ENCODE peak calls at places on chromosomes 12 and 14, in four cellular contexts. One of them, this sample, is unnamed.

GRCh38 chr14:55366271-55366670 is 45.4 kb downstream of the ATG14 start:
- DNase-seq in HepG2: no peak
- DNase-seq in HEK293T: no peak
- DNase-seq in K562: no peak
- DNase-seq in this sample: no peak

GRCh38 chr12:19779393-19780056 is 340.2 kb downstream of the AEBP2 start:
- DNase-seq in HepG2: no peak
- DNase-seq in HEK293T: no peak
- DNase-seq in K562: no peak
- DNase-seq in this sample: peak; percentile 47

GRCh38 chr14:100298551-100299237 is 7.5 kb downstream of the SLC25A29 start:
- DNase-seq in HepG2: no peak
- DNase-seq in HEK293T: no peak
- DNase-seq in K562: no peak
- DNase-seq in this sample: no peak

GRCh38 chr14:21231020-21231652 is 38.1 kb downstream of the HNRNPC start:
- DNase-seq in HepG2: no peak
- DNase-seq in HEK293T: no peak
- DNase-seq in K562: no peak
- DNase-seq in this sample: no peak

GRCh38 chr12:131092911-131093901 is 139.5 kb downstream of the ADGRD1 start:
- DNase-seq in HepG2: no peak
- DNase-seq in HEK293T: no peak
- DNase-seq in K562: no peak
- DNase-seq in this sample: peak; percentile 4

GRCh38 chr14:35715079-35715478 is 94.0 kb downstream of the RALGAPA1 start:
- DNase-seq in HepG2: no peak
- DNase-seq in HEK293T: no peak
- DNase-seq in K562: no peak
- DNase-seq in this sample: no peak

GRCh38 chr14:72965249-72965648 is 39.0 kb downstream of the DCAF4 start:
- DNase-seq in HepG2: peak; percentile 24
- DNase-seq in HEK293T: no peak
- DNase-seq in K562: no peak
- DNase-seq in this sample: no peak

GRCh38 chr14:105067140-105067968 is 2.1 kb upstream of the GPR132 start:
- DNase-seq in HepG2: no peak
- DNase-seq in HEK293T: no peak
- DNase-seq in K562: no peak
- DNase-seq in this sample: no peak

GRCh38 chr12:106030210-106031175 is 108.3 kb downstream of the NUAK1 start:
- DNase-seq in HepG2: no peak
- DNase-seq in HEK293T: no peak
- DNase-seq in K562: no peak
- DNase-seq in this sample: no peak

GRCh38 chr12:85424581-85425348 is 144.7 kb downstream of the ALX1 start:
- DNase-seq in HepG2: peak; percentile 34
- DNase-seq in HEK293T: peak; percentile 21
- DNase-seq in K562: no peak
- DNase-seq in this sample: peak; percentile 28

GRCh38 chr14:75578786-75579781 is 664 bp downstream of the FLVCR2 start:
- DNase-seq in HepG2: peak; percentile 31
- DNase-seq in HEK293T: peak; percentile 19
- DNase-seq in K562: no peak
- DNase-seq in this sample: peak; percentile 19

GRCh38 chr12:30877110-30877875 is 49.3 kb upstream of the TSPAN11 start:
- DNase-seq in HepG2: no peak
- DNase-seq in HEK293T: no peak
- DNase-seq in K562: no peak
- DNase-seq in this sample: no peak

GRCh38 chr14:104969741-104970230 is 8.4 kb downstream of the AHNAK2 start:
- DNase-seq in HepG2: no peak
- DNase-seq in HEK293T: no peak
- DNase-seq in K562: no peak
- DNase-seq in this sample: no peak

GRCh38 chr12:12039897-12040296 is 30.8 kb upstream of the BCL2L14 start:
- DNase-seq in HepG2: no peak
- DNase-seq in HEK293T: no peak
- DNase-seq in K562: no peak
- DNase-seq in this sample: no peak

GRCh38 chr12:65999564-66000280 is 130.8 kb downstream of the LLPH start:
- DNase-seq in HepG2: no peak
- DNase-seq in HEK293T: no peak
- DNase-seq in K562: no peak
- DNase-seq in this sample: no peak

GRCh38 chr12:116818341-116818856 is 62.8 kb downstream of the HRK start:
- DNase-seq in HepG2: no peak
- DNase-seq in HEK293T: no peak
- DNase-seq in K562: no peak
- DNase-seq in this sample: no peak

DNA sequence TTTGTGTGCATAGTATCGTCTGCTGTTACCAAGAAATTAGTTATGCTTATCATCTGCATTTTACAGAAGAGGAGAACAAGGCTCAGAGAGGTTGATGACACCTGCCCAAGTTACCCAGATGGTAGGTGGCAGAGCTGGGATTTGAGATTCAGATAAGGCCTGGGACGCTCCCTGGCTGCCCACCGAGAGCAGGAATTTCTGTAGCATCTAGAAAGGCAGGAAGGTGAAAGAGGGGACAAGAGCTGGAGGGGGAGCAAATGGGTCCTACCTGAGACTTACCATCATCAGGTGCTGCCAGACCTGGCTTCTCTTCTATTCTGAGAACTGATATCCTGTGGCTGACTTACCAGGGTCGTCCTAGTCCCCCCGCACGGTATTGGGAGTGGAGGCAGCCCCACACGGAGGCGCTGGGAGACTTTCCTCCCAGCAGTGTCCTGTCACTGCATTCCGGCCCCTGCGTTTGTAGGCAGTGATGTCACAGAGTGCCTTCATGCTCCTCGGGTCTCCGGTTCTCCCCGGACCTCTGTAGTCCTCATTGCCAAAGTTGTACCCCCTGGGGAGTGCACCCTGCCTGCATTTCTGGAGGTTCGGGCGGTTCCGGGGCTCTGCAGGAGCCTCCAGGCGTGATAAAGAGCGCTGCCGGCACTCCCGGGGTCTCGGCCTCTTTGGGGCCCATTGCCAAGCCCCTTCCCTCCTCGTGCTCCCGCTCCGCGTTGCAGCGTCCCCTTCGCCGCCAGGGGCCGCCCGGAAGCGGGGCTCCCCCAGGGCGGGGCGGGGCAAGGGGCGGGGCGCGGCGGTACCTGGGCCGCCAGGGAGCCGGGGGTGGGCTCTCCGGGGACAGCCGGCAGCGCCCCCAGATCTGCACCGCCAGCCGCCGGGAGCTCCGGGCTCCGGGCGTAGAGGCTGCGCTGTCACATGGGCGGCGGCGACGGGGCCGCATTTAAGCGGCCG is at the start of gene CABP1:
- DNase-seq in HepG2: peak; percentile 7
- DNase-seq in HEK293T: peak; percentile 73
- DNase-seq in K562: peak; percentile 83
- DNase-seq in this sample: peak; percentile 85
- TF ChIP-seq SP1 in HepG2: no peak
- TF ChIP-seq SP1 in HEK293T: no peak
- TF ChIP-seq SP1 in K562: no peak
- TF ChIP-seq SP1 in this sample: peak; percentile 72

GRCh38 chr14:50668852-50669194 is 717 bp upstream of the SAV1 start:
- DNase-seq in HepG2: no peak
- DNase-seq in HEK293T: no peak
- DNase-seq in K562: no peak
- DNase-seq in this sample: no peak

GRCh38 chr14:50667491-50668007 is 557 bp downstream of the SAV1 start:
- DNase-seq in HepG2: no peak
- DNase-seq in HEK293T: peak; percentile 19
- DNase-seq in K562: no peak
- DNase-seq in this sample: peak; percentile 67

GRCh38 chr14:50668008-50668851 is at the start of gene SAV1:
- DNase-seq in HepG2: peak; percentile 68
- DNase-seq in HEK293T: peak; percentile 70
- DNase-seq in K562: peak; percentile 49
- DNase-seq in this sample: peak; percentile 80

GRCh38 chr14:50669441-50669986 is 1.4 kb upstream of the SAV1 start:
- DNase-seq in HepG2: no peak
- DNase-seq in HEK293T: no peak
- DNase-seq in K562: no peak
- DNase-seq in this sample: no peak

GRCh38 chr14:50666772-50667490 is 1.2 kb downstream of the SAV1 start:
- DNase-seq in HepG2: peak; percentile 37
- DNase-seq in HEK293T: peak; percentile 33
- DNase-seq in K562: peak; percentile 16
- DNase-seq in this sample: no peak
- TF ChIP-seq ELF4 in HepG2: no peak
- TF ChIP-seq ELF4 in HEK293T: no peak
- TF ChIP-seq ELF4 in K562: no peak
- TF ChIP-seq ELF4 in this sample: no peak

GRCh38 chr14:52086755-52087154 is 17.9 kb upstream of the NID2 start:
- DNase-seq in HepG2: no peak
- DNase-seq in HEK293T: no peak
- DNase-seq in K562: no peak
- DNase-seq in this sample: no peak
- TF ChIP-seq SP1 in HepG2: no peak
- TF ChIP-seq SP1 in HEK293T: no peak
- TF ChIP-seq SP1 in K562: no peak
- TF ChIP-seq SP1 in this sample: no peak

GRCh38 chr14:39339003-39339402 is 93.2 kb downstream of the FBXO33 start:
- DNase-seq in HepG2: peak; percentile 50
- DNase-seq in HEK293T: peak; percentile 48
- DNase-seq in K562: peak; percentile 19
- DNase-seq in this sample: peak; percentile 56

DNA sequence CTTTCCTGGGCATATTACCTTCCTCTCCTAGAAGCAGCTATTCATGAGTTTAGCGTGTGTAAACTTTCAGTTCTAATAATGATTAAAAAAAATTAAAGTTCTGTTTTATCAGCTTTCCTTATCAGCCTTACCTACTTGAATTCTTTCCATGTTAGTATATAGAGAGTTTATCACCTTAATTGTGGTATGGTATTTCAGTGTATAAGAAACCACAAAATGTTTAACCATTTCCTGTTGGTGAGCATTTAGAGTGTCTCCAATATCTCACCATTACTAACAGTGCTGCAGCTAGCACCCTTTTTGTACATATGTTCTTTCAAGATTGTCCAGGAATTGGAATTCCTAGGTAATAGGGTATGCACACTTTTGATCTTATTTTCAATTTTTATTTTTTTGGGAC is 89.5 kb downstream of the FBXO33 start:
- DNase-seq in HepG2: no peak
- DNase-seq in HEK293T: no peak
- DNase-seq in K562: no peak
- DNase-seq in this sample: no peak
- TF ChIP-seq ELF4 in HepG2: no peak
- TF ChIP-seq ELF4 in HEK293T: no peak
- TF ChIP-seq ELF4 in K562: no peak
- TF ChIP-seq ELF4 in this sample: no peak

DNA sequence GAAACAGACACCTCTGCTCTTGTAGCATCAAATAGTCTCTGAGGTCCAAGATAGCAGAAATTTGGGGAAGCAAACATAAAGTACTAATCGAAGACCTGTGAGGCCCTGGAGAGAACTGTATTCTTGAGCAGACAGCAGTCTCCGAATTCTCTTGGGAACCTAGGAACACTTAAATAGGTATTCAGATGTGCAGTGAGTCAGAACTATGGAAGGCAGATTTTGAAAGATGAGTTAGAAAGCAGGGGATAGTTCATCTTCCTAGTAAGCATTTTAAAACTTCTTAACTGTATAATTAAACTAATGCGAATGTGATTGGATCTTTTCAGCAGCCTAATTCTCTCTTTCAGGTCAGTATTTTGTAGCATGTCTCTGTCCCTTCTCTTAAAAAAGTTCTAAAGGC is 30.6 kb downstream of the NAA30 start:
- DNase-seq in HepG2: no peak
- DNase-seq in HEK293T: no peak
- DNase-seq in K562: no peak
- DNase-seq in this sample: no peak
- TF ChIP-seq SP1 in HepG2: no peak
- TF ChIP-seq SP1 in HEK293T: no peak
- TF ChIP-seq SP1 in K562: no peak
- TF ChIP-seq SP1 in this sample: no peak

DNA sequence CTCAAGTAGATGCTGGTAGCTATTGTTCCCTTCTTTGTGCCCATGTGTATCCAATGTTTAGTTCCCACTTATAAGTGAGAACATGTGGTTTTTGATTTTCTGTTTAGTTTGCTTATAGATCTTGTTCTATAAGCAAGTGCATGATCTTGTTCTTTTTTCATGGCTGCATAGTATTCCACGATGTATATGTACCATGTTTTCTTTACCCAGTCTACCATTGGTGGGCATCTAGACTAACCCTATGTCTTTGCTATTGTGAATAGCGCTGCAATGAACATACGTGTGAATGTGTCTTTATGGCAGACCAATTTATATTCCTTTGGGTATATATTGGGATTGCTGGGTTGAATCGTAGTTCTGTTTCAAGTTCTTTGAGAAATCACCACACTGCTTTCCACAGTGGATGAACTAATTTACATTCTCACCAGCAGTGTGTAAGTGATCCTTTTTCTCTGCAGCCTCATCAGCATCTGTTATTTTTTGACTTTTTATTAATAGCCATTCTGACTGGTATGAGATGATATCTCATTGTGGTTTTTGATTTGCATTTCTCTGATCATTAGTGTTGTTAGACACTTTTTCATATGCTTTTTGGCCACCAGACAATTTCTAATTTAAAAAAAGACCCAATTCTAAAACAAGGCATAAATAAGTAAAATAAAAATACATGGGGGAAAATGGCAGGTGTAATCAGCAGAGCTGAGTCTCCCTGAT is 50.6 kb downstream of the CPM start:
- DNase-seq in HepG2: no peak
- DNase-seq in HEK293T: no peak
- DNase-seq in K562: no peak
- DNase-seq in this sample: no peak
- TF ChIP-seq ELF4 in HepG2: no peak
- TF ChIP-seq ELF4 in HEK293T: no peak
- TF ChIP-seq ELF4 in K562: no peak
- TF ChIP-seq ELF4 in this sample: no peak

GRCh38 chr12:21323736-21324135 is 11.0 kb downstream of the SLCO1A2 start:
- DNase-seq in HepG2: no peak
- DNase-seq in HEK293T: no peak
- DNase-seq in K562: no peak
- DNase-seq in this sample: no peak

GRCh38 chr12:21328578-21328977 is 6.1 kb downstream of the SLCO1A2 start:
- DNase-seq in HepG2: no peak
- DNase-seq in HEK293T: no peak
- DNase-seq in K562: no peak
- DNase-seq in this sample: no peak

GRCh38 chr12:21324551-21324950 is 10.2 kb downstream of the SLCO1A2 start:
- DNase-seq in HepG2: no peak
- DNase-seq in HEK293T: no peak
- DNase-seq in K562: no peak
- DNase-seq in this sample: no peak
- TF ChIP-seq SP1 in HepG2: no peak
- TF ChIP-seq SP1 in HEK293T: no peak
- TF ChIP-seq SP1 in K562: no peak
- TF ChIP-seq SP1 in this sample: no peak